ENCODE peak calls at places on chromosome 18, in four cellular contexts. X is central memory CD4-positive, alpha-beta T cell; T is NCI-H1694 treated with DMSO at 0.1 percent for 48 hours; H is activated gamma-delta T cell. R is an unnamed sample.

GRCh38 chr18:74899554-74899953 is 301.9 kb downstream of the ZNF407 start:
- DNase-seq in T (no peak), H (no peak), X (no peak), R (no peak)

GRCh38 chr18:47215554-47216138 is 35.8 kb downstream of the SKOR2 start:
- DNase-seq in X (no peak), H (no peak), T (peak; percentile 76), R (no peak)

GRCh38 chr18:57727952-57728807 is 74.9 kb downstream of the ATP8B1 start:
- DNase-seq in H (no peak), T (no peak), X (no peak), R (no peak)

GRCh38 chr18:76878426-76878825 is 56.1 kb downstream of the ZNF236 start:
- DNase-seq in X (no peak), H (no peak), T (no peak), R (no peak)

GRCh38 chr18:63850010-63850409 is 37.5 kb upstream of the SERPINB2 start:
- DNase-seq in H (no peak), X (no peak), T (no peak), R (no peak)

GRCh38 chr18:74546751-74547530 is 12.6 kb downstream of the CNDP1 start:
- DNase-seq in H (no peak), T (no peak), X (no peak), R (no peak)

GRCh38 chr18:9433616-9434239 is 41.6 kb upstream of the RALBP1 start:
- DNase-seq in H (no peak), X (no peak), T (peak; percentile 70), R (no peak)

GRCh38 chr18:23114171-23114881 is 21.0 kb upstream of the CABLES1 start:
- DNase-seq in X (no peak), T (no peak), H (no peak), R (no peak)

GRCh38 chr18:76466410-76466991 is 28.5 kb downstream of the ZNF516 start:
- DNase-seq in H (no peak), T (no peak), X (no peak), R (no peak)

GRCh38 chr18:34399892-34400291 is 175.2 kb upstream of the NOL4 start:
- DNase-seq in X (no peak), H (no peak), T (no peak), R (no peak)

GRCh38 chr18:62844850-62845643 is 129.7 kb downstream of the PHLPP1 start:
- DNase-seq in T (no peak), X (no peak), H (no peak), R (peak; percentile 62)

GRCh38 chr18:49971462-49971861 is 158.1 kb upstream of the ACAA2 start:
- DNase-seq in X (no peak), T (no peak), H (no peak), R (no peak)

GRCh38 chr18:42074704-42075103 is 119.7 kb downstream of the PIK3C3 start:
- DNase-seq in T (no peak), H (no peak), X (no peak), R (no peak)

GRCh38 chr18:11994346-11994707 is 13.0 kb downstream of the IMPA2 start:
- DNase-seq in X (no peak), T (no peak), H (no peak), R (no peak)

GRCh38 chr18:78935406-78935805 is 44.2 kb upstream of the SALL3 start:
- DNase-seq in X (no peak), H (no peak), T (no peak), R (no peak)

GRCh38 chr18:37471619-37472018 is 94.0 kb downstream of the CELF4 start:
- DNase-seq in T (peak; percentile 23), H (no peak), X (no peak), R (no peak)

GRCh38 chr18:61831071-61831470 is 61.7 kb downstream of the RNF152 start:
- DNase-seq in H (no peak), T (no peak), X (no peak), R (no peak)

GRCh38 chr18:37282386-37283037 is 283.1 kb downstream of the CELF4 start:
- DNase-seq in H (no peak), T (no peak), X (no peak), R (no peak)

GRCh38 chr18:26894426-26894825 is 28.9 kb upstream of the AQP4 start:
- DNase-seq in T (no peak), X (no peak), H (no peak), R (no peak)

GRCh38 chr18:27017901-27018500 is 152.5 kb upstream of the AQP4 start:
- DNase-seq in X (no peak), T (peak; percentile 24), H (no peak), R (no peak)

GRCh38 chr18:78448106-78448505 is 531.5 kb upstream of the SALL3 start:
- DNase-seq in T (no peak), X (no peak), H (no peak), R (no peak)

GRCh38 chr18:70194227-70194890 is 11.1 kb downstream of the RTTN start:
- DNase-seq in T (no peak), X (no peak), H (no peak), R (no peak)

R was measured in activated effector memory CD4-positive, alpha-beta T cell treated with anti-CD3 and anti-CD28 coated beads, Interleukin-2, amount 50 U/mL, for 16 hours.